ENCODE peak calls at places on chromosome 5, in five cellular contexts. M is CD8-positive, alpha-beta memory T cell; Y is CD8-positive, alpha-beta T cell; R is heart right ventricle; A is colonic mucosa. X is an unnamed sample.

GRCh38 chr5:1212881-1213280 is 11.5 kb downstream of the SLC6A19 start:
- DNase-seq in Y (no peak), M (no peak), R (no peak), A (no peak), X (peak; percentile 50)

GRCh38 chr5:131242728-131243255 is 21.1 kb upstream of the CDC42SE2 start:
- DNase-seq in Y (no peak), R (no peak), A (peak; percentile 43), M (no peak), X (no peak)

GRCh38 chr5:149237662-149238061 is 34.0 kb upstream of the AFAP1L1 start:
- DNase-seq in Y (no peak), A (no peak), R (no peak), M (no peak), X (no peak)

GRCh38 chr5:13976867-13977479 is 32.5 kb upstream of the DNAH5 start:
- DNase-seq in R (no peak), M (no peak), Y (no peak), A (no peak), X (no peak)

GRCh38 chr5:78109891-78110324 is 184.6 kb downstream of the AP3B1 start:
- DNase-seq in M (no peak), A (no peak), Y (no peak), R (no peak), X (no peak)

GRCh38 chr5:146073239-146073900 is 32.0 kb downstream of the PLAC8L1 start:
- DNase-seq in R (no peak), Y (no peak), A (no peak), M (no peak), X (no peak)

GRCh38 chr5:143173139-143173889 is 230.2 kb downstream of the NR3C1 start:
- DNase-seq in Y (no peak), R (no peak), A (no peak), M (no peak), X (no peak)

GRCh38 chr5:113112435-113112834 is 135.8 kb downstream of the DCP2 start:
- DNase-seq in M (no peak), Y (no peak), A (no peak), R (no peak), X (no peak)

GRCh38 chr5:117945261-117945660 is 1043.1 kb downstream of the DTWD2 start:
- DNase-seq in R (no peak), M (no peak), A (no peak), Y (no peak), X (no peak)

DNA sequence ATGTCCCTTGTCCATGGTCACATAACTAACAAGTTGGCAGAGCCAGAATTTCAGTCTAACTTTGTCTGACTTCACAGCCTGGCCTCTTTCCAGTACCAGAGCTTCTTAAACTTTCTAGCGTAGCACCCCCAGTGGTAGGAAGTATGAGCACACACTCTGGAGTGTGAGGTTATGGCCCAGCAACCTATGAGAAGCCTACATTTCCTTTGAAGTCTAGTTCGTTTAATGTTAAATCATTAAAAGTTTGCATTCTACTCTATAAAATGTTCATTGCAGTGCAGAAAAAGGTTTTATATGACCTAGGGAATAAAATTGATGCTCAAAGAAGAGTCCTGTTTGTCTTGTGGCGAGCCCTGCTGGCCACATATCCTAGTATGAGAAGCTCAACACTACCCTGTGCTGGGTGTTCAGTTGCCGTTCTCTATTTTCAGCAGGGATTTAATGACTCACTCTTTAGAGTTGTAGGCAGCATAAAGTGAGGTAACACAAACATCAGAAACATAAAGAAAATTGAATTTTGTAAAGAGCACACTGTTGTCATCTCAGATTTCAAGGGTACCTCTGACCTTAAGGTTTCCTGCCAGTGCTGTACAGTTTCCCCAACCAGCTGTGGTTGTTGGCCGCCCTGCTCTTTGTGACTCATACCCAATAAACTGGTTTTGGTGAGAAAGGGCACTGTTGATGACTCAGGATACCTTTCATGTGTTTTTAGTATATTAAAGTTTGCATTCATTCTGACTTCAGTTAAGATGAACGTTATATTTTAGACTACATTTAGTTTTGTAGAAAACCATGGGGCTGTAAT is 14.3 kb downstream of the MCCC2 start:
- DNase-seq in M (peak; percentile 57), R (peak; percentile 82), A (peak; percentile 73), Y (peak; percentile 25), X (no peak)
- H3K36me3 ChIP-seq in M (peaks cover 21% of the 10 kb centered on the region), R (no peaks in the 10 kb centered on the region), A (no peaks in the 10 kb centered on the region), Y (peaks cover 10% of the 10 kb centered on the region), X (peaks cover 77% of the 10 kb centered on the region)

GRCh38 chr5:134456825-134457224 is 45.1 kb upstream of the CDKN2AIPNL start:
- DNase-seq in Y (no peak), R (no peak), M (no peak), A (no peak), X (no peak)

GRCh38 chr5:134458676-134459403 is 47.2 kb upstream of the CDKN2AIPNL start:
- DNase-seq in M (no peak), A (no peak), R (no peak), Y (no peak), X (peak; percentile 63)

GRCh38 chr5:134458234-134458633 is 46.6 kb upstream of the CDKN2AIPNL start:
- DNase-seq in R (peak; percentile 60), A (no peak), Y (no peak), M (no peak), X (peak; percentile 84)

GRCh38 chr5:134459491-134459890 is 47.8 kb upstream of the CDKN2AIPNL start:
- DNase-seq in Y (no peak), M (no peak), R (no peak), A (no peak), X (peak; percentile 30)

DNA sequence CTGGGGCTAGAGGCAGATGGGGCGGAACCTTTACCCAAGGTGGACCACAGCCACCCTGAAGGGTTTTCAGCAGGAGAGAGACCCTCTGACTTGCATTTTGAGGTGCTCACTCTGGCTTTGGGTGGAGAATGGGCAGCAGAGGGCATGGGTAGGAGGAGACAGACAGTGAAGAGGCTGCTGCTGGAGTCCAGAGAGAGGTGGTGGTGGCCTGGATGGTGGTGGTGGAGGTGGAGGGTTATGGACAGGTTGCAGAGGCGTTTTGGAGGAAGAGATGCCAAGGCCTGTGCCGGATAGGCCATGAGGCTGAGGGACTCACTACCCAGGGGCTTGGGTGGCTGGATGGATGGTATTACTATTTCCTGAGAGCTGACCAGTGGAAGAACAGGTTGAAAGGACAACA is 46.1 kb upstream of the CDKN2AIPNL start:
- DNase-seq in M (no peak), R (no peak), A (no peak), Y (no peak), X (peak; percentile 32)
- H3K36me3 ChIP-seq in M (no peaks in the 10 kb centered on the region), R (no peaks in the 10 kb centered on the region), A (no peaks in the 10 kb centered on the region), Y (no peaks in the 10 kb centered on the region), X (no peaks in the 10 kb centered on the region)

DNA sequence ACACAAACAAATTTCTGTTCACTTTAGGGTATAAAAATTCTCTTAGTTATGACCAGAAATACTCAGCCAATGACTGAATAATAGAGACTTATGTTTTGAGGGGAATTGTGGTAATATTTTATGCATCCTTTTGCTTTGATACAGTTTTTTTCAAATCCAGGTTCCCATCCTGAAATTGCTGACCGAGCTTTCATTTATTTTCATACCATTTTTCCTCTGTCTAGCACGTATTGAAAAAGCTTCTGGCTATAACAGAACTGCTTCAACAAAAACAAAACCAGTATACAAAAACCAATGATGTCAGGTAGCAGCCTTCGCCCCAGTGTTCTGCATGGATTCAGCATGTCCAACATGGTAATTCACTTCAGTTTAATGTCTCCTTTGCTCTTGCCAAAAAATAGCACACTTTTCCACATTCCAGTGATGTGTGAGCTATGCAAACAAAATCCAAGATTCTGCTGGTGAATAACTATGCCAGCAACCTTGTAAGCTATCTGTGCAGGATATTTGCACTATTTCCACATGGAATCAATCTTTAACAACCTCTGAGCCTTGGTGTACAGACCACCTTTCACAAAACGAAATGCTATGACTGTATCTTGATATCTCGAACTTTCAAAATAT is 22.0 kb downstream of the CCNH start:
- DNase-seq in A (no peak), M (no peak), R (no peak), Y (no peak), X (no peak)
- H3K36me3 ChIP-seq in A (peaks cover 14% of the 10 kb centered on the region), M (peaks cover 69% of the 10 kb centered on the region), R (no peaks in the 10 kb centered on the region), Y (peaks cover 78% of the 10 kb centered on the region), X (peaks cover 100% of the 10 kb centered on the region)

DNA sequence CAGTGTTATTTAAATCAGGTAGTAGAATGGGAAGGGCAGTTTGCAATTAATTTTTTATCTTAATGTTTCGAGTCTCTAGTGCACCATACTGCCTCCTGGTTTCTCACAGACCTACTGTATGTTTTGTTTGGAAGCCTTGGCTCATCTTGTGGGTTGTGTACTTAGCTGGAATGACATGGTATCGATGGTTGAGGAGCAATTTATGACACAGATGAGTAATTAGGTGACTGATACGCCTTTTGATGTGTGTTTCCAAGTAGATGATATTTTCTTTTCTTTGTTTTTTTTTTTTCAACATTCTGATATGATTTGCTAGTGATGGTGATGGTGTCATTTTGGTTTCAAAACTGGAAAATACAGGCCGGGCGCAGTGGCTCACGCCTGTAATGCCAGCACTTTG is 16.1 kb downstream of the BASP1 start:
- DNase-seq in M (no peak), Y (no peak), A (no peak), R (no peak), X (no peak)
- H3K36me3 ChIP-seq in M (no peaks in the 10 kb centered on the region), Y (no peaks in the 10 kb centered on the region), A (no peaks in the 10 kb centered on the region), R (no peaks in the 10 kb centered on the region), X (no peaks in the 10 kb centered on the region)

DNA sequence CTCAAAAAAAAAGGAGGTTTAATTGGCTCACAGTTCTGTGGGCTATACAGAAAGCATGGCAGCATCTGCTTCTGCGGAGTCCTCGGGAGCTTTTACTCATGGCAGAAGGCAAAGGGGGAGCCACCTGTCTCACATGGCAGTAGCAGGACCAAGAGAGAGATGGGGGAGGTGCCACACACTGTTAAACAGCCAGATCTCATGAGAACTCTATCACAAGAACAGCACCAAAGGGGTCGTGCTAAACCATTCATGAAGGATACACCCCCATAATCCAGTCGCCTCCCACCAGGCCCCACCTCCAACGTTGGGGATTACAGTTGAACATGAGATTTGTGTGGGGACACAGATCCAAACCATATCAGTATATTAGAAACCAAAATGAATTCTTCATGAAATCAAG is 28.3 kb upstream of the CXXC5 start:
- DNase-seq in R (no peak), Y (no peak), M (no peak), A (no peak), X (no peak)
- H3K36me3 ChIP-seq in R (peaks cover 6% of the 10 kb centered on the region), Y (peaks cover 37% of the 10 kb centered on the region), M (peaks cover 20% of the 10 kb centered on the region), A (peaks cover 5% of the 10 kb centered on the region), X (peaks cover 95% of the 10 kb centered on the region)

GRCh38 chr5:9920696-9921095 is 290.5 kb upstream of the TAS2R1 start:
- DNase-seq in Y (no peak), M (no peak), R (no peak), A (no peak), X (no peak)
- H3K36me3 ChIP-seq in Y (no peaks in the 10 kb centered on the region), M (no peaks in the 10 kb centered on the region), R (no peaks in the 10 kb centered on the region), A (no peaks in the 10 kb centered on the region), X (no peaks in the 10 kb centered on the region)

DNA sequence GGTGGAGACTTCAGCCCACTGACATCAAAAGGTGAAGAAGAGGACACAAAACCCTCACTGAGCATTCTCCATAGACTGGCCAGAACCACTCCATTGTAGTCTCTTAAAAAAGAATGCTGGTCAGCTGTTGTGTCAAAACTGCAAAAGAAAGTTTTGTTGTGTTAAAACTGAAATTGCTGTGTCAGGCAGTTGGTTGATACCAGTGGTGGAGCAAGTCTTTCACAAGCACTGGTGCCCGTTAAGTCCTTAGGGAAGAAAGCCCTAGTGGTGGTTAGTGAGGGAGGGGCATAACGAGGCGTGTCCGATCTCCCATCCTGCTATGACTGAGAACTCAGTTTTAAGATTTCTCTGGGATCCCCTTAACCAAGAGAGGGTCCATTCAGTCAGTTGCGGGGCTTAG is 160.6 kb upstream of the MAP1B start:
- DNase-seq in R (no peak), Y (no peak), M (no peak), A (no peak), X (no peak)
- H3K36me3 ChIP-seq in R (no peaks in the 10 kb centered on the region), Y (no peaks in the 10 kb centered on the region), M (no peaks in the 10 kb centered on the region), A (no peaks in the 10 kb centered on the region), X (no peaks in the 10 kb centered on the region)

DNA sequence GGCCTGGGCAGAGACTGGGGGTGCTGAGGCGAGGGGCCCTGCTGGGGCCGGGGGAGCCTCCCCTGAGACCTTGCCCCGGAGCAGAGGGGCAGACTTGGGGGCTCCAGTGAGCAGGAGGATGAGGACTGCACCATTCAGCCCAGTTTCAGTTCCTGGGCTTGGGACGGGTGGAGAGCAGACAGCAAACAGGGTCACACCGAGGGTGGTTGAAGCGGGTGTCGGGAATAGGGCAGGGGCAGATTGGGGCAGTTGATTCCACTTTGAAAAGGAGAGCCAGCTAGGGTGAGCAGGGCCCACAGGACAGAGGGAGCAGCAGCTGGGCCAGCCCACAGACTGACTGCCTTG is 4.5 kb downstream of the GRK6 start:
- DNase-seq in Y (no peak), A (no peak), R (no peak), M (no peak), X (peak; percentile 44)
- H3K36me3 ChIP-seq in Y (peaks cover 48% of the 10 kb centered on the region), A (peaks cover 19% of the 10 kb centered on the region), R (peaks cover 17% of the 10 kb centered on the region), M (peaks cover 43% of the 10 kb centered on the region), X (peaks cover 45% of the 10 kb centered on the region)